ENCODE peak calls at places on chromosomes 2 and 18, in six cellular contexts. One of them, this sample, is unnamed.

GRCh38 chr2:26246818-26247217 is 2.1 kb downstream of the HADHB start:
- DNase-seq in GM12878: peak
- DNase-seq in K562: peak
- DNase-seq in A549: no peak
- DNase-seq in H1: no peak
- DNase-seq in HepG2: no peak
- DNase-seq in this sample: no peak

GRCh38 chr2:168198476-168199192 is 48.8 kb downstream of the STK39 start:
- DNase-seq in H1: no peak
- DNase-seq in GM12878: no peak
- DNase-seq in K562: no peak
- DNase-seq in HepG2: peak
- DNase-seq in A549: peak
- DNase-seq in this sample: no peak

GRCh38 chr2:47002480-47003381 is 87.1 kb upstream of the MCFD2 start:
- DNase-seq in A549: no peak
- DNase-seq in HepG2: no peak
- DNase-seq in K562: no peak
- DNase-seq in H1: no peak
- DNase-seq in GM12878: no peak
- DNase-seq in this sample: peak

GRCh38 chr18:10822457-10822856 is 296.6 kb downstream of the NAPG start:
- DNase-seq in K562: peak
- DNase-seq in HepG2: no peak
- DNase-seq in A549: no peak
- DNase-seq in H1: no peak
- DNase-seq in GM12878: no peak
- DNase-seq in this sample: no peak

GRCh38 chr2:85995648-85996529 is 107.1 kb upstream of the ST3GAL5 start:
- DNase-seq in A549: no peak
- DNase-seq in GM12878: no peak
- DNase-seq in HepG2: no peak
- DNase-seq in K562: no peak
- DNase-seq in H1: no peak
- DNase-seq in this sample: no peak

GRCh38 chr18:34695300-34695699 is 14.8 kb upstream of the DTNA start:
- DNase-seq in HepG2: no peak
- DNase-seq in GM12878: no peak
- DNase-seq in A549: no peak
- DNase-seq in H1: no peak
- DNase-seq in K562: no peak
- DNase-seq in this sample: no peak

GRCh38 chr2:95023222-95023597 is 2.3 kb upstream of the MAL start:
- DNase-seq in A549: no peak
- DNase-seq in H1: no peak
- DNase-seq in K562: no peak
- DNase-seq in HepG2: peak
- DNase-seq in GM12878: no peak
- DNase-seq in this sample: no peak

GRCh38 chr2:20916604-20917286 is 93.8 kb upstream of the LDAH start:
- DNase-seq in A549: peak
- DNase-seq in K562: no peak
- DNase-seq in GM12878: no peak
- DNase-seq in H1: no peak
- DNase-seq in HepG2: peak
- DNase-seq in this sample: peak

GRCh38 chr2:100903534-100904258 is 83.8 kb downstream of the NPAS2 start:
- DNase-seq in HepG2: no peak
- DNase-seq in GM12878: no peak
- DNase-seq in A549: peak
- DNase-seq in K562: no peak
- DNase-seq in H1: no peak
- DNase-seq in this sample: no peak

GRCh38 chr2:189142893-189143759 is 36.4 kb downstream of the COL5A2 start:
- DNase-seq in H1: peak
- DNase-seq in GM12878: peak
- DNase-seq in A549: peak
- DNase-seq in HepG2: peak
- DNase-seq in K562: peak
- DNase-seq in this sample: no peak

GRCh38 chr2:85131116-85131515 is 2.1 kb upstream of the TCF7L1 start:
- DNase-seq in K562: no peak
- DNase-seq in A549: no peak
- DNase-seq in H1: no peak
- DNase-seq in GM12878: no peak
- DNase-seq in HepG2: peak
- DNase-seq in this sample: peak

GRCh38 chr2:8583400-8584173 is 98.3 kb upstream of the ID2 start:
- DNase-seq in A549: no peak
- DNase-seq in HepG2: peak
- DNase-seq in GM12878: peak
- DNase-seq in H1: peak
- DNase-seq in K562: peak
- DNase-seq in this sample: no peak

GRCh38 chr18:59777636-59778035 is 80.4 kb upstream of the CCBE1 start:
- DNase-seq in K562: no peak
- DNase-seq in H1: no peak
- DNase-seq in GM12878: no peak
- DNase-seq in HepG2: no peak
- DNase-seq in A549: no peak
- DNase-seq in this sample: no peak

GRCh38 chr2:70560452-70560851 is 6.8 kb upstream of the TGFA start:
- DNase-seq in H1: no peak
- DNase-seq in HepG2: no peak
- DNase-seq in K562: no peak
- DNase-seq in A549: no peak
- DNase-seq in GM12878: no peak
- DNase-seq in this sample: no peak

GRCh38 chr2:170106441-170106840 is 71.5 kb upstream of the MYO3B start:
- DNase-seq in GM12878: no peak
- DNase-seq in K562: no peak
- DNase-seq in H1: no peak
- DNase-seq in A549: no peak
- DNase-seq in HepG2: no peak
- DNase-seq in this sample: no peak

GRCh38 chr2:241226723-241227634 is 38.5 kb downstream of the ANO7 start:
- DNase-seq in GM12878: no peak
- DNase-seq in H1: no peak
- DNase-seq in HepG2: no peak
- DNase-seq in K562: peak
- DNase-seq in A549: no peak
- DNase-seq in this sample: no peak

GRCh38 chr2:161905389-161906046 is 168.5 kb downstream of the DPP4 start:
- DNase-seq in HepG2: peak
- DNase-seq in H1: no peak
- DNase-seq in GM12878: peak
- DNase-seq in A549: no peak
- DNase-seq in K562: no peak
- DNase-seq in this sample: no peak
- TF ChIP-seq USF2 in HepG2: no peak
- TF ChIP-seq USF2 in H1: no peak
- TF ChIP-seq USF2 in GM12878: no peak
- TF ChIP-seq USF2 in A549: no peak
- TF ChIP-seq USF2 in K562: no peak
- TF ChIP-seq USF2 in this sample: no peak

GRCh38 chr2:236642584-236643291 is 73.1 kb downstream of the ACKR3 start:
- DNase-seq in H1: no peak
- DNase-seq in A549: peak
- DNase-seq in GM12878: no peak
- DNase-seq in K562: no peak
- DNase-seq in HepG2: peak
- DNase-seq in this sample: no peak
- TF ChIP-seq CHD2 in H1: no peak
- TF ChIP-seq CHD2 in A549: no peak
- TF ChIP-seq CHD2 in GM12878: no peak
- TF ChIP-seq CHD2 in K562: no peak
- TF ChIP-seq CHD2 in HepG2: no peak
- TF ChIP-seq CHD2 in this sample: no peak

GRCh38 chr2:238173692-238174091 is 14.9 kb downstream of the ERFE start:
- DNase-seq in GM12878: no peak
- DNase-seq in K562: no peak
- DNase-seq in A549: no peak
- DNase-seq in HepG2: no peak
- DNase-seq in H1: no peak
- DNase-seq in this sample: peak

GRCh38 chr2:238172439-238172838 is 13.7 kb downstream of the ERFE start:
- DNase-seq in GM12878: no peak
- DNase-seq in H1: no peak
- DNase-seq in HepG2: no peak
- DNase-seq in K562: no peak
- DNase-seq in A549: no peak
- DNase-seq in this sample: no peak

GRCh38 chr2:238174701-238175100 is 15.9 kb downstream of the ERFE start:
- DNase-seq in HepG2: no peak
- DNase-seq in A549: no peak
- DNase-seq in K562: no peak
- DNase-seq in GM12878: no peak
- DNase-seq in H1: no peak
- DNase-seq in this sample: peak

GRCh38 chr2:238176565-238176964 is 17.8 kb downstream of the ERFE start:
- DNase-seq in HepG2: no peak
- DNase-seq in K562: no peak
- DNase-seq in A549: no peak
- DNase-seq in H1: no peak
- DNase-seq in GM12878: no peak
- DNase-seq in this sample: no peak

GRCh38 chr2:238174291-238174690 is 15.5 kb downstream of the ERFE start:
- DNase-seq in K562: no peak
- DNase-seq in GM12878: no peak
- DNase-seq in HepG2: no peak
- DNase-seq in A549: no peak
- DNase-seq in H1: no peak
- DNase-seq in this sample: no peak
- TF ChIP-seq USF2 in K562: no peak
- TF ChIP-seq USF2 in GM12878: no peak
- TF ChIP-seq USF2 in HepG2: no peak
- TF ChIP-seq USF2 in A549: no peak
- TF ChIP-seq USF2 in H1: no peak
- TF ChIP-seq USF2 in this sample: no peak

GRCh38 chr2:221753401-221753800 is 181.3 kb upstream of the EPHA4 start:
- DNase-seq in A549: no peak
- DNase-seq in K562: no peak
- DNase-seq in H1: no peak
- DNase-seq in GM12878: no peak
- DNase-seq in HepG2: no peak
- DNase-seq in this sample: no peak
- TF ChIP-seq CHD2 in A549: no peak
- TF ChIP-seq CHD2 in K562: no peak
- TF ChIP-seq CHD2 in H1: no peak
- TF ChIP-seq CHD2 in GM12878: no peak
- TF ChIP-seq CHD2 in HepG2: no peak
- TF ChIP-seq CHD2 in this sample: no peak

DNA sequence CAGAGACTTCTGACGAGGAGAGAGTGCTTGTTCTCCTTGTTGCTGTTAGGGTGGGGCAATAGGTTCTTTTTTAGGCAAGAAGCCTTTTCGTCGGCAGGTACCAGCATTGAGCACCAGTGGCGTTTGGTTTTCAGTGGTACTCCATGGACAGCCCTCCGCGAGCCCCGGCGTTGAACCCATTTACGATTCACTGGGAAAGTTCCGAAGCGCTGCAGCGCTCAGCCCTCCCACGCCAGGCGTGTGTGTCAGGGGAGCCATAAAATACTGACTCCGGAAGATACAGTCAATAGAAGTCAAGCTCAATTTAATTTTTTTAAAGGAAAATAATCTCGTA is 494 bp upstream of the ROCK1 start:
- DNase-seq in A549: no peak
- DNase-seq in H1: no peak
- DNase-seq in HepG2: no peak
- DNase-seq in GM12878: no peak
- DNase-seq in K562: no peak
- DNase-seq in this sample: no peak
- TF ChIP-seq USF2 in A549: no peak
- TF ChIP-seq USF2 in H1: no peak
- TF ChIP-seq USF2 in HepG2: no peak
- TF ChIP-seq USF2 in GM12878: no peak
- TF ChIP-seq USF2 in K562: no peak
- TF ChIP-seq USF2 in this sample: no peak

GRCh38 chr2:200298015-200298414 is 8.5 kb upstream of the SPATS2L start:
- DNase-seq in GM12878: no peak
- DNase-seq in A549: no peak
- DNase-seq in HepG2: no peak
- DNase-seq in H1: no peak
- DNase-seq in K562: no peak
- DNase-seq in this sample: no peak
- TF ChIP-seq CHD2 in GM12878: no peak
- TF ChIP-seq CHD2 in A549: no peak
- TF ChIP-seq CHD2 in HepG2: no peak
- TF ChIP-seq CHD2 in H1: no peak
- TF ChIP-seq CHD2 in K562: no peak
- TF ChIP-seq CHD2 in this sample: no peak

GRCh38 chr18:21145371-21145770 is 33.8 kb upstream of the ROCK1 start:
- DNase-seq in A549: no peak
- DNase-seq in K562: no peak
- DNase-seq in GM12878: no peak
- DNase-seq in H1: no peak
- DNase-seq in HepG2: no peak
- DNase-seq in this sample: no peak

GRCh38 chr18:21146016-21146415 is 34.4 kb upstream of the ROCK1 start:
- DNase-seq in HepG2: no peak
- DNase-seq in GM12878: no peak
- DNase-seq in A549: no peak
- DNase-seq in K562: no peak
- DNase-seq in H1: no peak
- DNase-seq in this sample: no peak

GRCh38 chr18:21141678-21142422 is 30.2 kb upstream of the ROCK1 start:
- DNase-seq in HepG2: no peak
- DNase-seq in K562: no peak
- DNase-seq in GM12878: no peak
- DNase-seq in H1: no peak
- DNase-seq in A549: no peak
- DNase-seq in this sample: no peak
- TF ChIP-seq USF2 in HepG2: no peak
- TF ChIP-seq USF2 in K562: no peak
- TF ChIP-seq USF2 in GM12878: no peak
- TF ChIP-seq USF2 in H1: no peak
- TF ChIP-seq USF2 in A549: no peak
- TF ChIP-seq USF2 in this sample: no peak

GRCh38 chr18:3623769-3624545 is 174.0 kb downstream of the TGIF1 start:
- DNase-seq in K562: peak
- DNase-seq in H1: peak
- DNase-seq in A549: peak
- DNase-seq in GM12878: no peak
- DNase-seq in HepG2: peak
- DNase-seq in this sample: peak
- TF ChIP-seq CHD2 in K562: no peak
- TF ChIP-seq CHD2 in H1: no peak
- TF ChIP-seq CHD2 in A549: no peak
- TF ChIP-seq CHD2 in GM12878: no peak
- TF ChIP-seq CHD2 in HepG2: no peak
- TF ChIP-seq CHD2 in this sample: peak

GRCh38 chr18:55195863-55196262 is 236.6 kb upstream of the CCDC68 start:
- DNase-seq in H1: no peak
- DNase-seq in A549: no peak
- DNase-seq in GM12878: no peak
- DNase-seq in K562: no peak
- DNase-seq in HepG2: no peak
- DNase-seq in this sample: no peak

GRCh38 chr18:55185391-55185790 is 226.1 kb upstream of the CCDC68 start:
- DNase-seq in A549: no peak
- DNase-seq in K562: no peak
- DNase-seq in GM12878: no peak
- DNase-seq in H1: no peak
- DNase-seq in HepG2: no peak
- DNase-seq in this sample: no peak

GRCh38 chr18:55186588-55186987 is 227.3 kb upstream of the CCDC68 start:
- DNase-seq in GM12878: no peak
- DNase-seq in H1: no peak
- DNase-seq in HepG2: no peak
- DNase-seq in A549: no peak
- DNase-seq in K562: no peak
- DNase-seq in this sample: no peak

GRCh38 chr18:55189972-55190371 is 230.7 kb upstream of the CCDC68 start:
- DNase-seq in GM12878: no peak
- DNase-seq in K562: no peak
- DNase-seq in A549: no peak
- DNase-seq in HepG2: no peak
- DNase-seq in H1: no peak
- DNase-seq in this sample: no peak
- TF ChIP-seq USF2 in GM12878: no peak
- TF ChIP-seq USF2 in K562: no peak
- TF ChIP-seq USF2 in A549: no peak
- TF ChIP-seq USF2 in HepG2: no peak
- TF ChIP-seq USF2 in H1: no peak
- TF ChIP-seq USF2 in this sample: no peak

This sample was measured in SK-N-SH.